ENCODE peak calls at places on chromosome 2, in six cellular contexts. G is H9, R is transverse colon, H is hepatocyte, S is body of pancreas, B is IMR-90. I is an unnamed sample.

GRCh38 chr2:8203354-8203753 is 478.5 kb upstream of the ID2 start:
- DNase-seq in G (no peak), R (no peak), H (no peak), S (no peak), B (no peak), I (no peak)

GRCh38 chr2:15281681-15282080 is 279.5 kb downstream of the NBAS start:
- DNase-seq in G (no peak), R (no peak), H (no peak), S (no peak), B (no peak), I (no peak)

GRCh38 chr2:191231995-191232394 is 13.2 kb upstream of the MYO1B start:
- DNase-seq in G (no peak), R (no peak), H (peak; percentile 42), S (no peak), B (peak; percentile 48), I (no peak)

GRCh38 chr2:117536139-117536538 is 278.4 kb upstream of the DDX18 start:
- DNase-seq in G (peak; percentile 52), R (no peak), H (peak; percentile 47), S (no peak), B (no peak), I (no peak)

GRCh38 chr2:190320696-190321095 is 1.1 kb upstream of the HIBCH start:
- DNase-seq in G (no peak), R (no peak), H (no peak), S (no peak), B (no peak), I (no peak)

GRCh38 chr2:144516981-144517824 is 2.7 kb downstream of the ZEB2 start:
- DNase-seq in G (peak; percentile 52), R (peak; percentile 32), H (peak; percentile 76), S (no peak), B (peak; percentile 98), I (no peak)

GRCh38 chr2:230153390-230153976 is 66.3 kb downstream of the SP110 start:
- DNase-seq in G (no peak), R (no peak), H (peak; percentile 49), S (no peak), B (no peak), I (peak; percentile 44)

GRCh38 chr2:230664128-230664527 is 48.5 kb upstream of the CAB39 start:
- DNase-seq in G (no peak), R (no peak), H (no peak), S (no peak), B (peak; percentile 75), I (no peak)

GRCh38 chr2:43178055-43178598 is 48.3 kb downstream of the ZFP36L2 start:
- DNase-seq in G (no peak), R (peak; percentile 21), H (no peak), S (peak; percentile 69), B (no peak), I (no peak)

GRCh38 chr2:33411765-33412164 is 64.7 kb upstream of the RASGRP3 start:
- DNase-seq in G (no peak), R (no peak), H (peak; percentile 26), S (no peak), B (peak; percentile 93), I (no peak)

GRCh38 chr2:19029655-19030054 is 328.8 kb downstream of the OSR1 start:
- DNase-seq in G (no peak), R (no peak), H (no peak), S (no peak), B (no peak), I (no peak)

GRCh38 chr2:233449071-233449901 is 95.0 kb downstream of the DGKD start:
- DNase-seq in G (peak; percentile 84), R (peak; percentile 32), H (peak; percentile 71), S (peak; percentile 36), B (peak; percentile 48), I (no peak)
- TF ChIP-seq CTCF in G (peak; percentile 81), R (peak; percentile 48), H (peak; percentile 65), S (peak; percentile 45), B (peak; percentile 82), I (peak; percentile 88)

GRCh38 chr2:213284105-213285090 is at the start of gene SPAG16:
- DNase-seq in G (peak; percentile 99), R (peak; percentile 97), H (peak; percentile 99), S (peak; percentile 97), B (peak; percentile 97), I (peak; percentile 99)
- TF ChIP-seq CTCF in G (no peak), R (no peak), H (no peak), S (no peak), B (no peak), I (no peak)

GRCh38 chr2:10900216-10901109 is 11.3 kb upstream of the KCNF1 start:
- DNase-seq in G (no peak), R (peak; percentile 62), H (no peak), S (no peak), B (peak; percentile 10), I (no peak)
- TF ChIP-seq CTCF in G (peak; percentile 43), R (peak; percentile 24), H (peak; percentile 32), S (peak; percentile 20), B (peak; percentile 21), I (peak; percentile 27)

GRCh38 chr2:100902833-100903405 is 83.0 kb downstream of the NPAS2 start:
- DNase-seq in G (no peak), R (no peak), H (peak; percentile 54), S (no peak), B (peak; percentile 97), I (peak; percentile 93)
- TF ChIP-seq CTCF in G (no peak), R (no peak), H (no peak), S (no peak), B (peak; percentile 27), I (peak; percentile 15)

DNA sequence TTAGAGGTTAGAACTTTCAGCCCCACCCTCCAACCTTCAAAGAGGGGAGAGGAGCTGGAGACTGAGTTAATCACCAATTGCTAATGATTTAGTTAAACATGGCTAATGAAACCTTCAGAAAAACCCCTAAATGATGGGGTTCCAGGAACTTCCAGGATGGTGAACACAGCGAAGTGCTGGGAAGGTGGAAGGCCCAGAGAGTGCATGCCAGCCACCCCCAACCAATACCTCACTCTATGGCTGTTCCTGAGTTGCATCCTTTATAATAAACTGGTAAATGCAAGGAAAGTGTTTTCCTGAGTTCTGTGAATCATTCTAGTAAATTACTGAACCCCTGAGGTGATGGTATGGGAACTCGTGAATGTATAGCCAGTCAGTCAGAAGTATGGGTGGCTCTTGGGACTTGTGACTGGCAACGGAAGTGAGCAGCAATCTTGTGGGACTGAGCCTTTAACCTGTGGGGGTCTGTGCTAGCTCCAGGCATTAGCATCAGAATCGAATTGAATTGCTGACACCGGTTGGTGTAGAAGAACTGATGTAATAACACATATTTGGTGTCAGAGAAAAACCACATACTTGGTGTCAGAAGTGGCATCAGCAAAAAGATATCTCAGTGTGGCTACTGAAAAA is 37.4 kb downstream of the NPHP1 start:
- DNase-seq in G (peak; percentile 55), R (no peak), H (no peak), S (no peak), B (no peak), I (no peak)
- TF ChIP-seq CTCF in G (no peak), R (no peak), H (no peak), S (no peak), B (no peak), I (no peak)

DNA sequence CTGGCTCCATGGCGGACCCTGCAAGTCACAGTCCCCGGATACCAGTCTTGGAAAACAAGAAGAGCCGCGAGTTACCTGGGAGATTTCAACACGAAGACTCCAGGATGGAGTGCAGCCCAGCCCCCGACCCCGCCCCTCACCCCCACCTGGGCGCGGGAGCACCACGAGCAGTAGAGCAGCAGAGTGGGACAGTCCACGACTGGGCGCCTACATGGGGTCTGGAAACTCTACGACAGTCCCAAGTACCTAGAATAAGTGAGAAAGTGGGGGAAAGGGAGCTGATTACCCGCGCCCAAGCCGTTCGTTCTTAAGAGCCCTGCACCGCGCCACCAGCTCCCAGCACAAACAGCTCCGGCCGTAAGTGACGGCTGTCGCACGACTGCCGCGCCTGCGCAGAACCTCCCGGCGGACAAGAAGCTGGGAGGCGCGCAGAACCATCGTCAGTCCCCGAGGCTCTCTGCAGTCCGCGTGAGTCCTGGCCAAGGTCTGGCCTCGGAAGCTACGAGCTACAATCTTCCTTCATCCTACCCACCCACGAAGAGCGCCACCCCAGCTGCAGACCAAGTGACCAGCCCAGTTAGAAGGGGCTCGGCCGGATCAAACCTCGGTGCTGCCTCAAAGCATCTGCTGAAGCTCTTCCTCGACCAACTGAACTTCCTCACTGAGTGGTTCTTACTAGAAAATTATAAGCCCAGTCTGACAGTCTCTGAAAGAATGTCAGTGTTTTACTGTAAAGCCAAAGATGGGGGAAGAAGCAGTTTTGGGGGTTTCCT is at the start of gene DPY30:
- DNase-seq in G (peak; percentile 96), R (peak; percentile 94), H (peak; percentile 97), S (peak; percentile 96), B (peak; percentile 92), I (peak; percentile 97)
- TF ChIP-seq CTCF in G (no peak), R (no peak), H (no peak), S (no peak), B (no peak), I (no peak)

DNA sequence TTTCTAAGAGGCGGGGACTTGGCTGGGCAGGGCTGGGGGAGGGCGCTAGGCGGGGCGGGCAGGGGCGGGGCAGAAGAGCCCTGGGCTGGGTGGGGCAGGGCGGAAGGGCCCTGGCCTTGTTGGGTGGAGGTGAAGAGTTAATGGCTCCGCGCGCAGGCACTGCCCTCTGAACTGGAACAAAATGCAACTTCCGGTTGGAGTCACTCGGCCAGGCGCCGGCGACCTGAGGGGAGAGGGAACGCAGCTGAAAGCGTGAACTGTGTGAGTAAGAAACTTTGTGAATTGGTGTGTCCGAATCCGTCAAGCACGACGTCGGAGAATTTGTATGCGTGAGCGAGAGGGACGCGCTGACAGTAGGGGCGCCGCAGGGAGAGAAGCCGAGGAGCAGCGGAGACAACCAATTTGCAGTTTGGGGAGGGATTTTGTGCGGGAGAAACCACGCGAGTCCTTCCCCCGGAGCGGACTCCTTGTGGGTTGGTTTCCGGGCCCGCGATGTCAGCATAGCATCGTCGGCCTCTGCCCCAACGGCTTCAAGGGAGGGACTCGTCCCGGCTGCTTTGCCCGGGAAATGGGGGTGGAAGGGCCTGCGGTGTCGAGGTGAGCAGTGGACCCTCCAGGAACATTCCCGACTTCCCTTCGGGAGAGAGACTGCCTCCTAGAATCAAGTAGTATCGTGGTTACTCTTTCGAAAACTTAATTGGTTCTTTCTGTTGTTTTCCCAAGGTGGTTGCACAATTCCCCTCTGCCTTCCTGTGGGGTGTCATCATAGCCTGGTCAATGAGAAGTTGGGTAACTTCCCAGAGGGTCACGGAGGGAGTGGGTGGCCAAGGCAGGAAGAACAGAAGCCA is at the start of gene TANK:
- DNase-seq in G (peak; percentile 96), R (peak; percentile 94), H (peak; percentile 96), S (peak; percentile 94), B (peak; percentile 96), I (peak; percentile 92)
- TF ChIP-seq CTCF in G (no peak), R (no peak), H (no peak), S (no peak), B (no peak), I (no peak)

DNA sequence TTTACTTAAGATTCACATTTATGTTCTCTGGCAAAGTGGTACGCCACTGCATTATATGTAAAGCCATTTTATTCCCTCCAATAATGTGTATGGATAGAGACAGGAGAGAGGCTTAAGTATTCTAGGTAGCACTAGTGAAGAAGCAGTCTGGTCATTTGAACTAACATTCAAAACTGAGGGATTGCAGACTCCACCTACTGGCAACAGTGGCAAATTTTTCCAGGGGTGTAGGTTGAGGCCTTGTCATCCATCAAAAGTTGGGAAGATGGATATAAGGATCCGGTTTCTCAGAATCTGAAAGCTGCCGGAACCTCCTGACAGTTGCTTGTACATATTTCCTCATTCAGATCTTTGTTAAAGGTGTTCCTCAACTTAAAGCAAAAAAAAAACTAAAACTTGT is 465.5 kb upstream of the FSHR start:
- DNase-seq in G (peak; percentile 33), R (no peak), H (peak; percentile 8), S (no peak), B (no peak), I (no peak)
- TF ChIP-seq CTCF in G (peak; percentile 63), R (no peak), H (peak; percentile 10), S (no peak), B (no peak), I (peak; percentile 20)

GRCh38 chr2:64847930-64848329 is 141.3 kb upstream of the SLC1A4 start:
- DNase-seq in G (peak; percentile 48), R (no peak), H (no peak), S (no peak), B (no peak), I (no peak)
- TF ChIP-seq CTCF in G (no peak), R (no peak), H (no peak), S (no peak), B (no peak), I (no peak)

I was measured in osteocyte.